ENCODE peak calls at places on chromosomes 12 and 14, in five cellular contexts. X is PC-3; Q is body of pancreas; Y is BE2C; P is CD4-positive, alpha-beta T cell. R is an unnamed sample.

GRCh38 chr12:123150804-123151678 is at the start of gene PITPNM2:
- DNase-seq in P (peak), Y (peak), Q (peak), X (peak), R (peak)

GRCh38 chr12:48390026-48390425 is 39.3 kb upstream of the ZNF641 start:
- DNase-seq in Y (no peak), X (no peak), Q (no peak), P (no peak), R (no peak)

GRCh38 chr14:67599698-67600561 is at the start of gene PIGH:
- DNase-seq in Q (peak), X (peak), Y (peak), P (peak), R (peak)

GRCh38 chr12:8018666-8019581 is 13.6 kb upstream of the FOXJ2 start:
- DNase-seq in X (no peak), Y (no peak), Q (no peak), P (no peak), R (peak)

GRCh38 chr12:129549656-129550055 is 354.2 kb downstream of the TMEM132D start:
- DNase-seq in Q (peak), X (no peak), P (no peak), Y (no peak), R (no peak)

GRCh38 chr14:71890541-71890940 is 41.7 kb upstream of the RGS6 start:
- DNase-seq in X (no peak), Y (no peak), P (no peak), Q (no peak), R (no peak)

GRCh38 chr12:122836027-122836921 is 1.0 kb downstream of the HIP1R start:
- DNase-seq in P (peak), X (peak), Y (no peak), Q (peak), R (peak)

GRCh38 chr12:130074661-130075406 is 87.4 kb upstream of the FZD10 start:
- DNase-seq in Q (no peak), Y (no peak), X (no peak), P (no peak), R (no peak)

GRCh38 chr12:117027251-117028086 is 71.7 kb downstream of the TESC start:
- DNase-seq in P (no peak), Q (peak), Y (no peak), X (no peak), R (no peak)

GRCh38 chr12:1019283-1019682 is 28.3 kb downstream of the ERC1 start:
- DNase-seq in Y (no peak), P (no peak), X (no peak), Q (no peak), R (no peak)

GRCh38 chr12:95473440-95473946 is 459 bp upstream of the METAP2 start:
- DNase-seq in Q (peak), X (peak), P (peak), Y (peak), R (no peak)

GRCh38 chr14:63517354-63517753 is 25.8 kb downstream of the PPP2R5E start:
- DNase-seq in X (no peak), Y (no peak), Q (no peak), P (no peak), R (no peak)

GRCh38 chr12:98227162-98227561 is 288.2 kb upstream of the TMPO start:
- DNase-seq in P (no peak), Y (no peak), X (no peak), Q (no peak), R (no peak)

DNA sequence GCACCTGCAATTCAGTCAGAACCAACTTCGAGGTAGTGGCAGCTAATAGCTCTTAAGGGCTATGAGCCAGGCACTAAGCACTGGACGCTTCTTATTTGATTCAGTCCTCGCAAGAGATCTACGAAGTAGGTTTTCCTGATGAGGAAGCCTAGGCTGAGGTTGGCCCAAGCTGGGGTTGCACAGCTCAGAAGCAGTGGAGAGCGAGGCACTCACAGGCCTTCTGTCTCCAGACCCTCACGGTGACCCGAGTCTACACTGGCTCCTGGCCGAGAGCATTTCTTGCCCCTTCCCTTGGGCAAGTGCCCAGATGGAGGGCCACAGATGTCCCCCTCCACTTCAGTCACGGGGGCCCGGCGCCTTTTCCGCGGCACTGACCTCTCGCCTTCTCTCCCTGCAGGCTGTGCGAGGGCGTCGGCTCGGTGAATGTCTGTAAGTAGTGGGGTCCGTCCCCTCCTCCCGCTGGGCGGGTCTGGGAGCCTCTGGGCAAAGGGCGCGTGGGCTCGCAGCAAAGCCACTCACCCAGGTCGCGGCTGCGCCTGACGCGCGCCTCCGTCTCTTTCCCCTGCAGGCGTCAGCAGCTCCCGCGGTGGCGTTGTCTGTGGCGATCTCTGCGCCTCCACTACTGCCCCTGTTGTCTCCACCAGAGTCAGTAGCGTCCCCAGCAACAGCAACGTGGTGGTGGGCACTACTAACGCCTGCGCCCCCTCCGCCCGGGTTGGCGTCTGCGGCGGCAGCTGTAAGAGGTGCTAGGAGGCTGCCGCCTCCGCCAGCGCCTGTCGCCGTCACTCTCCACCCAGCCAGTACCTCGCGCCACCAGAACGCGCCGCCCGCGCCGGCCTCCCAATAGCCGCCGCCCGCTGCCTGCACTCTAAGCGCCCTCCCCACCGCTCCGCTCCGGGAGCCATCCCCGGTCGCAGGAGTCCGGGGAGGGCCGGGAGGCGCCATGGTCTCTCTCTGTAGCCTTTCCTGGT is 13.1 kb downstream of the KRT83 start:
- DNase-seq in X (peak), P (peak), Q (peak), Y (peak), R (peak)
- TF ChIP-seq CTCF in X (no peak), P (no peak), Q (peak), Y (peak), R (peak)

DNA sequence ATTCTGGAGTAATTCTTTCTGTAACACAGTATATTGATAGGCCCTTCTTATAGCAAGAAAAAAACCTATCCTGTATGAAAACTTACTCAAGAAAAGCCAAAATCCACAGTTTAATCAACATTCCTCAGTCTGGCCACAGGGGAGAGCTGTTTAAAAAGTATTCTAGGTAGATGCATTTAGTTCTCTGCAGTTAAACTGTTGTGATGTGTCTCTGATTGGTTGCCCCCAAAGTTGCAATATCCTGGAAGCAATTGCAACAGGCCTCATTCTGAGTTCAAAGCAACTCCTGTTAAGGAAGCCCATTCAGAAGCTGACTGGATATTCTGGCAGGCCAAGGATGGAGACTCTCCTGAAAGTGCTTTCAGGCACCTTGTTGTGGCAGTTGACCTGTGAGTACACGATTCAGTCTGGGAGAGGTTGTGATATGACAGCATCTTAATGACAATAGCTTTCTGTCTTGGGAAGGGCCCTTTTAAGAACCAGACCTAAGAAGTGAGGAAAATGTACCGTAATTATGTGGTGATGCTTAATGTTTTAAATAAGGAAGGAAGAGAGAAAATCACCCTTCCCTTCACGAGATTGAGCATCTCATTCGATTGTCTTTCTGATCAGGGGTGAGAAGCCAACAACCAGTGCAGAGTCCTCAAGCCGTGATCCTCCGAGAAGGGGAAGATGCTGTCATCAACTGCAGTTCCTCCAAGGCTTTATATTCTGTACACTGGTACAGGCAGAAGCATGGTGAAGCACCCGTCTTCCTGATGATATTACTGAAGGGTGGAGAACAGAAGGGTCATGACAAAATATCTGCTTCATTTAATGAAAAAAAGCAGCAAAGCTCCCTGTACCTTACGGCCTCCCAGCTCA is 420.7 kb downstream of the DAD1 start:
- DNase-seq in X (peak), Y (no peak), Q (no peak), P (no peak), R (no peak)
- TF ChIP-seq CTCF in X (no peak), Y (no peak), Q (no peak), P (no peak), R (no peak)

GRCh38 chr12:55720894-55721444 is 776 bp downstream of the RDH5 start:
- DNase-seq in P (no peak), X (peak), Y (peak), Q (peak), R (no peak)
- TF ChIP-seq CTCF in P (no peak), X (peak), Y (peak), Q (peak), R (no peak)

DNA sequence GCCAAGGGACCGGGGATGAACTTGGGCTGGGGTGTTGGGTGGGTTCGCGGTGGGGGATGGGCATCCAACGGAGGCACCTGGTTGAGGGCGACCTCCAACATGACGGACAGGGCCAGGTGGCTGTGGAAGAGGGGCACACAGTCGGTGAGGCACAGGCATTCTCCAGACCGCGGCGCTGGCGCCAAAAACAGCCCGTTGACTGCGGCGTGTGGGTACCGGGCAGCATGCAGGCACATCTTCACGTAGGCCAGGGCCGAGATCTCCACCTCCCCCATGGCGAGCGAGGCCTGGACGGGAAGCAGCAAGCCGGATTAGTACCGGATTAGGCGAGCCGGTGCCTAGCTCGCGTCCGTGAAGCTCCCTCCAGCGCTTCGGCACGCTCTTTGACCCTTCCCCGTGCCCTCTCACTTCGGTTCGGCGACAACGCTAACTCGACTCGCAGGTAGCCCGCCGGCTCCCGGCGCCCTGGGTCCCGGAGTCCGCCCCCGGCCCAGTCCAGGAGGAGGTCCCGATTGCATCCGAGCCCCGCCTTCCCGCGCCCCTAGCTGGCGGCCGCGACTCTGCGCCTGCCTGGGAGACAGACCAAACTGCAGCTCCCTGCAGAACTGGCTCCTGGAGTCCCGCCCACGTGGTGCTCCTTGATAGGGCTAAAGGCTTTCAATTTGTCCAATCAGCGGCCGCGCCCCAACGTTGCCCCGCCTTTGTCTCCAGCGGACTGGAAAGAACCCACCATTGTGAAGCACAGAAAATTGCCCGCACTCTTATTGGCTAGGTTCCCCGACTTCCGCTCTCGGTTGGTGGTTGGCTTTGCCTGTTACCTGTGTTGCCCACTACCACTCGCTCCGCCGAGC is at the start of gene EMC9:
- DNase-seq in Y (peak), Q (peak), P (peak), X (peak), R (peak)
- TF ChIP-seq CTCF in Y (peak), Q (peak), P (no peak), X (no peak), R (peak)

DNA sequence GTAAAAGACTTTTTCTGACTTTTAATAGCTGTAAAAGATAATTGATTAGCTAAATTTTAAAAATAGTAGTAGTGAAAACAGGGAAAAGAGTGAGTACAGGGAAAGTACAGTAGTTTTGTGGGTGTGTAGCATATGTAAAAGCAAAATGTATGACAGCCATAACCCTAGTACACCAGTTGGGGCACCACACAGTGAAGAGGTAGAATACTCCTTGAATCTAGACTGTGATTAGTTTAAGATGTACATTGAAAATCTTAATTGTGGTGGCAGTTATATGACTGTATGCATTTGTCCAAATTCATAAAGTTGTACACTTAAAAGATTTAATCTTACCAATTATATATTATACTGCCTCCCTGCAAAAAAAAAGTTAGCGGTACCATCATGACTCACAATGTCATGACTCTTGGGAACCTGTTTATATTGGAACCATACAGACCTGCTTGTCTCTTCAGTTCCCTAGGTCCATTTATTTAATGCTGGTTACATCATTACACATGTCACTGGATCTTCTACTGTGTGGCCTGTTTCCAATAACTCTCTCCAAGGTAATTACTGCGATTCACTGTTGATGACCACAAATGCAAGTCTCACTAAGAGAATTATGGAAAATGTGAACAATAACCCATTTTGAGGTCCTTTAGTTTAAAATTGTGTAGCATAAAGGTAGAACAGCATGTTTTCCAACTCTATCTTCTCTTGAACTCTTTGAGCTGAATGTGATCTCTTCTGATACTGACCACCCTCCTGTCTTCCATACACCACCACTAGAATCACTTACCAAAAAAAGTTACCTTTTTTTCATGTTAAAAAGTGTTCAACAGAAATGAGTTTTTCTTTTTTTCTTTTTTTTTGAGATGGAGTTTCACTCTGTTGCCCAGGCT is 264.2 kb upstream of the AMIGO2 start:
- DNase-seq in X (peak), Q (no peak), P (no peak), Y (no peak), R (no peak)
- TF ChIP-seq CTCF in X (no peak), Q (no peak), P (no peak), Y (no peak), R (no peak)

DNA sequence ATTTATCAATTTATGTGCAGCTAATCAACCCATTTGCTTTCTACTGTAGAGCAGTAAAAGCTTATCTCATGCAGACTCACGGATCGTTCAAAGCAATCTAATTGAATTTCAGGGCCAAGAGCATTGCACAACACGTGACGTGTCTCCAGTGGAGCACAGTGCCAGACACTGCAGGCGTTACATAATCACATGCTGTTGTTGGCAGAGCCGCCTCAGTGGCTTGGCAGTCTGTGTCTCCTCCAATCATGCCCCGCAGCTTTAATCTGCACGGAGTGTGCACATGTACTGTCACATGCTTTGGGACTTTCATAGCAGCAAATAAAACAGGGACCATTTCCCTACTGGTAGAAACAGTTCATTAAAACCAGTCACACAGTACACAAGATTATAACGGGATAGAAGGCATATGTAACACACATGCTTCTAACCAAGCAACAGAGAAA is 309.3 kb downstream of the ITPR2 start:
- DNase-seq in Q (peak), P (no peak), X (no peak), Y (peak), R (no peak)
- TF ChIP-seq CTCF in Q (peak), P (no peak), X (no peak), Y (no peak), R (no peak)